ENCODE peak calls at places on chromosome 15, in nine cellular contexts. S, Y, D, I, A, Q, N, O and C are unnamed samples.

GRCh38 chr15:68725736-68726135 is 95.0 kb downstream of the ANP32A start:
- DNase-seq in Q (no peak), N (no peak), Y (peak; percentile 26), O (no peak), A (no peak), D (no peak), I (no peak), S (no peak), C (no peak)

GRCh38 chr15:30904812-30905211 is 1.1 kb downstream of the FAN1 start:
- DNase-seq in Y (no peak), N (no peak), S (no peak), D (no peak), A (no peak), Q (no peak), O (no peak), I (no peak), C (no peak)

GRCh38 chr15:97101572-97101971 is 771.1 kb downstream of the NR2F2 start:
- DNase-seq in I (no peak), Y (no peak), D (no peak), A (no peak), O (no peak), N (no peak), Q (no peak), S (no peak), C (no peak)

GRCh38 chr15:99164119-99164518 is 59.2 kb downstream of the SYNM start:
- DNase-seq in Y (no peak), N (no peak), A (no peak), D (no peak), Q (no peak), S (no peak), O (no peak), I (no peak), C (no peak)

GRCh38 chr15:94293411-94294402 is 62.3 kb downstream of the MCTP2 start:
- DNase-seq in S (no peak), D (no peak), I (no peak), A (no peak), O (no peak), Y (peak; percentile 40), Q (no peak), N (no peak), C (no peak)

GRCh38 chr15:49712846-49713450 is 92.1 kb downstream of the DTWD1 start:
- DNase-seq in A (no peak), O (no peak), D (peak; percentile 34), I (no peak), S (no peak), Q (no peak), N (no peak), Y (no peak), C (no peak)

GRCh38 chr15:98599911-98600685 is 48.2 kb upstream of the IGF1R start:
- DNase-seq in D (no peak), Q (no peak), A (no peak), I (peak; percentile 37), S (peak; percentile 51), N (no peak), O (peak; percentile 22), Y (peak; percentile 74), C (peak; percentile 59)

GRCh38 chr15:42622328-42622925 is 47.0 kb downstream of the STARD9 start:
- DNase-seq in Y (no peak), I (no peak), N (no peak), A (no peak), S (peak; percentile 13), O (no peak), D (no peak), Q (no peak), C (no peak)

GRCh38 chr15:48939686-48940085 is 24.0 kb downstream of the SHC4 start:
- DNase-seq in Q (no peak), A (no peak), D (no peak), O (peak; percentile 95), N (no peak), I (peak; percentile 16), Y (no peak), S (peak; percentile 90), C (peak; percentile 95)

GRCh38 chr15:84889991-84890669 is 5.7 kb downstream of the SLC28A1 start:
- DNase-seq in A (no peak), Q (no peak), I (no peak), O (no peak), S (no peak), Y (no peak), N (no peak), D (no peak), C (no peak)

GRCh38 chr15:43928152-43928551 is 101.3 kb downstream of the WDR76 start:
- DNase-seq in O (no peak), A (no peak), S (no peak), Y (no peak), N (no peak), Q (no peak), I (no peak), D (no peak), C (no peak)

GRCh38 chr15:43463542-43463941 is 29.4 kb downstream of the TP53BP1 start:
- DNase-seq in N (no peak), S (no peak), Q (no peak), A (no peak), Y (no peak), O (no peak), D (no peak), I (no peak), C (no peak)

GRCh38 chr15:25989327-25989726 is 126.2 kb upstream of the ATP10A start:
- DNase-seq in S (no peak), A (no peak), Y (peak; percentile 18), Q (no peak), D (no peak), O (no peak), I (no peak), N (no peak), C (no peak)

GRCh38 chr15:38075466-38075865 is 141.0 kb downstream of the TMCO5A start:
- DNase-seq in Y (no peak), O (no peak), Q (no peak), S (peak; percentile 74), D (no peak), A (no peak), I (no peak), N (no peak), C (no peak)

GRCh38 chr15:85298941-85299340 is 81.5 kb upstream of the AKAP13 start:
- DNase-seq in O (no peak), Y (no peak), D (no peak), I (no peak), S (no peak), N (no peak), Q (no peak), A (no peak), C (no peak)

GRCh38 chr15:68230157-68231100 is 901 bp upstream of the CLN6 start:
- DNase-seq in A (no peak), D (no peak), O (peak; percentile 4), Y (peak; percentile 33), S (no peak), Q (no peak), N (no peak), I (peak; percentile 42), C (no peak)

GRCh38 chr15:39465843-39466242 is 115.0 kb upstream of the THBS1 start:
- DNase-seq in O (no peak), I (no peak), D (no peak), A (no peak), S (no peak), N (no peak), Q (no peak), Y (no peak), C (no peak)

GRCh38 chr15:59997070-59997701 is 6.9 kb upstream of the FOXB1 start:
- DNase-seq in Y (peak; percentile 11), I (no peak), O (no peak), S (no peak), N (no peak), Q (no peak), D (no peak), A (peak; percentile 53), C (no peak)

GRCh38 chr15:48603123-48603500 is 42.4 kb downstream of the FBN1 start:
- DNase-seq in I (no peak), S (no peak), N (no peak), O (peak; percentile 33), D (no peak), Y (no peak), Q (no peak), A (no peak), C (no peak)

GRCh38 chr15:49152552-49153337 is 2.7 kb downstream of the COPS2 start:
- DNase-seq in N (no peak), A (no peak), S (no peak), Q (no peak), O (no peak), D (no peak), Y (no peak), I (no peak), C (no peak)

GRCh38 chr15:99361541-99362185 is 110.4 kb downstream of the LRRC28 start:
- DNase-seq in O (no peak), Y (no peak), N (no peak), A (no peak), I (no peak), S (peak; percentile 44), Q (no peak), D (no peak), C (peak; percentile 14)

GRCh38 chr15:85831415-85832113 is 36.8 kb upstream of the KLHL25 start:
- DNase-seq in I (peak; percentile 55), A (no peak), O (peak; percentile 15), Q (no peak), D (no peak), Y (peak; percentile 77), S (peak; percentile 28), N (no peak), C (peak; percentile 42)

GRCh38 chr15:33934896-33935295 is 33.4 kb upstream of the CHRM5 start:
- DNase-seq in A (no peak), N (no peak), Q (no peak), I (no peak), Y (no peak), O (no peak), D (no peak), S (no peak), C (peak; percentile 22)